ENCODE peak calls at places on chromosomes 2 and 18, in eight cellular contexts. One of them, this sample, is unnamed.

GRCh38 chr2:25160376-25160775 is 8.0 kb downstream of the POMC start:
- DNase-seq in stimulated activated CD4-positive, alpha-beta T cell treated with anti-CD3 and anti-CD28 coated beads, Interleukin-4, amount 100 ng/mL, for 24 hours: no peak
- DNase-seq in pancreas: peak; percentile 35
- DNase-seq in naive thymus-derived CD8-positive, alpha-beta T cell: no peak
- DNase-seq in hypothalamus: no peak
- DNase-seq in COR-L47: no peak
- DNase-seq in activated effector memory CD4-positive, alpha-beta T cell treated with Interleukin-2 at 50 U/mL for 16 hours: no peak
- DNase-seq in activated CD8-positive, alpha-beta T cell treated with anti-CD3 and anti-CD28 coated beads for 36 hours: no peak
- DNase-seq in this sample: no peak

GRCh38 chr2:229679393-229680125 is 34.8 kb downstream of the DNER start:
- DNase-seq in stimulated activated CD4-positive, alpha-beta T cell treated with anti-CD3 and anti-CD28 coated beads, Interleukin-4, amount 100 ng/mL, for 24 hours: no peak
- DNase-seq in pancreas: no peak
- DNase-seq in naive thymus-derived CD8-positive, alpha-beta T cell: no peak
- DNase-seq in hypothalamus: no peak
- DNase-seq in COR-L47: no peak
- DNase-seq in activated effector memory CD4-positive, alpha-beta T cell treated with Interleukin-2 at 50 U/mL for 16 hours: no peak
- DNase-seq in activated CD8-positive, alpha-beta T cell treated with anti-CD3 and anti-CD28 coated beads for 36 hours: no peak
- DNase-seq in this sample: no peak

GRCh38 chr2:5981241-5982055 is 289.3 kb downstream of the SOX11 start:
- DNase-seq in stimulated activated CD4-positive, alpha-beta T cell treated with anti-CD3 and anti-CD28 coated beads, Interleukin-4, amount 100 ng/mL, for 24 hours: no peak
- DNase-seq in pancreas: no peak
- DNase-seq in naive thymus-derived CD8-positive, alpha-beta T cell: no peak
- DNase-seq in hypothalamus: no peak
- DNase-seq in COR-L47: peak; percentile 58
- DNase-seq in activated effector memory CD4-positive, alpha-beta T cell treated with Interleukin-2 at 50 U/mL for 16 hours: no peak
- DNase-seq in activated CD8-positive, alpha-beta T cell treated with anti-CD3 and anti-CD28 coated beads for 36 hours: no peak
- DNase-seq in this sample: no peak

GRCh38 chr2:233051241-233052149 is 8.6 kb upstream of the INPP5D start:
- DNase-seq in stimulated activated CD4-positive, alpha-beta T cell treated with anti-CD3 and anti-CD28 coated beads, Interleukin-4, amount 100 ng/mL, for 24 hours: no peak
- DNase-seq in pancreas: peak; percentile 35
- DNase-seq in naive thymus-derived CD8-positive, alpha-beta T cell: no peak
- DNase-seq in hypothalamus: no peak
- DNase-seq in COR-L47: no peak
- DNase-seq in activated effector memory CD4-positive, alpha-beta T cell treated with Interleukin-2 at 50 U/mL for 16 hours: no peak
- DNase-seq in activated CD8-positive, alpha-beta T cell treated with anti-CD3 and anti-CD28 coated beads for 36 hours: no peak
- DNase-seq in this sample: no peak

GRCh38 chr2:219199470-219200211 is 6.9 kb upstream of the ZFAND2B start:
- DNase-seq in stimulated activated CD4-positive, alpha-beta T cell treated with anti-CD3 and anti-CD28 coated beads, Interleukin-4, amount 100 ng/mL, for 24 hours: no peak
- DNase-seq in pancreas: no peak
- DNase-seq in naive thymus-derived CD8-positive, alpha-beta T cell: no peak
- DNase-seq in hypothalamus: no peak
- DNase-seq in COR-L47: no peak
- DNase-seq in activated effector memory CD4-positive, alpha-beta T cell treated with Interleukin-2 at 50 U/mL for 16 hours: no peak
- DNase-seq in activated CD8-positive, alpha-beta T cell treated with anti-CD3 and anti-CD28 coated beads for 36 hours: no peak
- DNase-seq in this sample: no peak

GRCh38 chr2:121398853-121399252 is 113.9 kb upstream of the TFCP2L1 start:
- DNase-seq in stimulated activated CD4-positive, alpha-beta T cell treated with anti-CD3 and anti-CD28 coated beads, Interleukin-4, amount 100 ng/mL, for 24 hours: no peak
- DNase-seq in pancreas: no peak
- DNase-seq in naive thymus-derived CD8-positive, alpha-beta T cell: no peak
- DNase-seq in hypothalamus: no peak
- DNase-seq in COR-L47: no peak
- DNase-seq in activated effector memory CD4-positive, alpha-beta T cell treated with Interleukin-2 at 50 U/mL for 16 hours: no peak
- DNase-seq in activated CD8-positive, alpha-beta T cell treated with anti-CD3 and anti-CD28 coated beads for 36 hours: no peak
- DNase-seq in this sample: no peak

GRCh38 chr2:231673348-231673770 is 35.0 kb upstream of the PTMA start:
- DNase-seq in stimulated activated CD4-positive, alpha-beta T cell treated with anti-CD3 and anti-CD28 coated beads, Interleukin-4, amount 100 ng/mL, for 24 hours: no peak
- DNase-seq in pancreas: no peak
- DNase-seq in naive thymus-derived CD8-positive, alpha-beta T cell: no peak
- DNase-seq in hypothalamus: no peak
- DNase-seq in COR-L47: peak; percentile 57
- DNase-seq in activated effector memory CD4-positive, alpha-beta T cell treated with Interleukin-2 at 50 U/mL for 16 hours: no peak
- DNase-seq in activated CD8-positive, alpha-beta T cell treated with anti-CD3 and anti-CD28 coated beads for 36 hours: no peak
- DNase-seq in this sample: peak; percentile 64

GRCh38 chr2:238439912-238440311 is 13.2 kb downstream of the ASB1 start:
- DNase-seq in stimulated activated CD4-positive, alpha-beta T cell treated with anti-CD3 and anti-CD28 coated beads, Interleukin-4, amount 100 ng/mL, for 24 hours: no peak
- DNase-seq in pancreas: no peak
- DNase-seq in naive thymus-derived CD8-positive, alpha-beta T cell: no peak
- DNase-seq in hypothalamus: no peak
- DNase-seq in COR-L47: no peak
- DNase-seq in activated effector memory CD4-positive, alpha-beta T cell treated with Interleukin-2 at 50 U/mL for 16 hours: no peak
- DNase-seq in activated CD8-positive, alpha-beta T cell treated with anti-CD3 and anti-CD28 coated beads for 36 hours: no peak
- DNase-seq in this sample: no peak

GRCh38 chr2:66436546-66436945 is 1.6 kb downstream of the MEIS1 start:
- DNase-seq in stimulated activated CD4-positive, alpha-beta T cell treated with anti-CD3 and anti-CD28 coated beads, Interleukin-4, amount 100 ng/mL, for 24 hours: no peak
- DNase-seq in pancreas: no peak
- DNase-seq in naive thymus-derived CD8-positive, alpha-beta T cell: no peak
- DNase-seq in hypothalamus: no peak
- DNase-seq in COR-L47: no peak
- DNase-seq in activated effector memory CD4-positive, alpha-beta T cell treated with Interleukin-2 at 50 U/mL for 16 hours: no peak
- DNase-seq in activated CD8-positive, alpha-beta T cell treated with anti-CD3 and anti-CD28 coated beads for 36 hours: no peak
- DNase-seq in this sample: no peak

GRCh38 chr18:46915800-46916550 is 1.3 kb downstream of the PIAS2 start:
- DNase-seq in stimulated activated CD4-positive, alpha-beta T cell treated with anti-CD3 and anti-CD28 coated beads, Interleukin-4, amount 100 ng/mL, for 24 hours: no peak
- DNase-seq in pancreas: no peak
- DNase-seq in naive thymus-derived CD8-positive, alpha-beta T cell: no peak
- DNase-seq in hypothalamus: no peak
- DNase-seq in COR-L47: peak; percentile 41
- DNase-seq in activated effector memory CD4-positive, alpha-beta T cell treated with Interleukin-2 at 50 U/mL for 16 hours: no peak
- DNase-seq in activated CD8-positive, alpha-beta T cell treated with anti-CD3 and anti-CD28 coated beads for 36 hours: no peak
- DNase-seq in this sample: no peak

GRCh38 chr2:75424936-75425619 is 135.7 kb downstream of the EVA1A start:
- DNase-seq in stimulated activated CD4-positive, alpha-beta T cell treated with anti-CD3 and anti-CD28 coated beads, Interleukin-4, amount 100 ng/mL, for 24 hours: no peak
- DNase-seq in pancreas: no peak
- DNase-seq in naive thymus-derived CD8-positive, alpha-beta T cell: peak; percentile 19
- DNase-seq in hypothalamus: no peak
- DNase-seq in COR-L47: no peak
- DNase-seq in activated effector memory CD4-positive, alpha-beta T cell treated with Interleukin-2 at 50 U/mL for 16 hours: no peak
- DNase-seq in activated CD8-positive, alpha-beta T cell treated with anti-CD3 and anti-CD28 coated beads for 36 hours: peak; percentile 10
- DNase-seq in this sample: no peak

GRCh38 chr2:184449760-184450159 is 148.6 kb upstream of the ZNF804A start:
- DNase-seq in stimulated activated CD4-positive, alpha-beta T cell treated with anti-CD3 and anti-CD28 coated beads, Interleukin-4, amount 100 ng/mL, for 24 hours: no peak
- DNase-seq in pancreas: no peak
- DNase-seq in naive thymus-derived CD8-positive, alpha-beta T cell: no peak
- DNase-seq in hypothalamus: no peak
- DNase-seq in COR-L47: no peak
- DNase-seq in activated effector memory CD4-positive, alpha-beta T cell treated with Interleukin-2 at 50 U/mL for 16 hours: no peak
- DNase-seq in activated CD8-positive, alpha-beta T cell treated with anti-CD3 and anti-CD28 coated beads for 36 hours: no peak
- DNase-seq in this sample: no peak

GRCh38 chr2:238441262-238442114 is 14.8 kb downstream of the ASB1 start:
- DNase-seq in stimulated activated CD4-positive, alpha-beta T cell treated with anti-CD3 and anti-CD28 coated beads, Interleukin-4, amount 100 ng/mL, for 24 hours: no peak
- DNase-seq in pancreas: no peak
- DNase-seq in naive thymus-derived CD8-positive, alpha-beta T cell: no peak
- DNase-seq in hypothalamus: no peak
- DNase-seq in COR-L47: peak; percentile 4
- DNase-seq in activated effector memory CD4-positive, alpha-beta T cell treated with Interleukin-2 at 50 U/mL for 16 hours: no peak
- DNase-seq in activated CD8-positive, alpha-beta T cell treated with anti-CD3 and anti-CD28 coated beads for 36 hours: no peak
- DNase-seq in this sample: no peak

GRCh38 chr2:236949089-236949935 is 136.4 kb upstream of the COPS8 start:
- DNase-seq in stimulated activated CD4-positive, alpha-beta T cell treated with anti-CD3 and anti-CD28 coated beads, Interleukin-4, amount 100 ng/mL, for 24 hours: no peak
- DNase-seq in pancreas: no peak
- DNase-seq in naive thymus-derived CD8-positive, alpha-beta T cell: no peak
- DNase-seq in hypothalamus: no peak
- DNase-seq in COR-L47: no peak
- DNase-seq in activated effector memory CD4-positive, alpha-beta T cell treated with Interleukin-2 at 50 U/mL for 16 hours: no peak
- DNase-seq in activated CD8-positive, alpha-beta T cell treated with anti-CD3 and anti-CD28 coated beads for 36 hours: no peak
- DNase-seq in this sample: no peak

GRCh38 chr18:32974421-32975165 is 201.8 kb upstream of the KLHL14 start:
- DNase-seq in stimulated activated CD4-positive, alpha-beta T cell treated with anti-CD3 and anti-CD28 coated beads, Interleukin-4, amount 100 ng/mL, for 24 hours: no peak
- DNase-seq in pancreas: no peak
- DNase-seq in naive thymus-derived CD8-positive, alpha-beta T cell: no peak
- DNase-seq in hypothalamus: no peak
- DNase-seq in COR-L47: no peak
- DNase-seq in activated effector memory CD4-positive, alpha-beta T cell treated with Interleukin-2 at 50 U/mL for 16 hours: no peak
- DNase-seq in activated CD8-positive, alpha-beta T cell treated with anti-CD3 and anti-CD28 coated beads for 36 hours: no peak
- DNase-seq in this sample: no peak

GRCh38 chr2:160165095-160165494 is 35.0 kb downstream of the ITGB6 start:
- DNase-seq in stimulated activated CD4-positive, alpha-beta T cell treated with anti-CD3 and anti-CD28 coated beads, Interleukin-4, amount 100 ng/mL, for 24 hours: no peak
- DNase-seq in pancreas: no peak
- DNase-seq in naive thymus-derived CD8-positive, alpha-beta T cell: no peak
- DNase-seq in hypothalamus: no peak
- DNase-seq in COR-L47: no peak
- DNase-seq in activated effector memory CD4-positive, alpha-beta T cell treated with Interleukin-2 at 50 U/mL for 16 hours: no peak
- DNase-seq in activated CD8-positive, alpha-beta T cell treated with anti-CD3 and anti-CD28 coated beads for 36 hours: no peak
- DNase-seq in this sample: no peak

GRCh38 chr2:23803965-23804542 is 122.9 kb downstream of the ATAD2B start:
- DNase-seq in stimulated activated CD4-positive, alpha-beta T cell treated with anti-CD3 and anti-CD28 coated beads, Interleukin-4, amount 100 ng/mL, for 24 hours: no peak
- DNase-seq in pancreas: no peak
- DNase-seq in naive thymus-derived CD8-positive, alpha-beta T cell: no peak
- DNase-seq in hypothalamus: no peak
- DNase-seq in COR-L47: no peak
- DNase-seq in activated effector memory CD4-positive, alpha-beta T cell treated with Interleukin-2 at 50 U/mL for 16 hours: no peak
- DNase-seq in activated CD8-positive, alpha-beta T cell treated with anti-CD3 and anti-CD28 coated beads for 36 hours: peak; percentile 23
- DNase-seq in this sample: no peak

GRCh38 chr18:62407660-62408059 is 82.5 kb downstream of the TNFRSF11A start:
- DNase-seq in stimulated activated CD4-positive, alpha-beta T cell treated with anti-CD3 and anti-CD28 coated beads, Interleukin-4, amount 100 ng/mL, for 24 hours: no peak
- DNase-seq in pancreas: no peak
- DNase-seq in naive thymus-derived CD8-positive, alpha-beta T cell: no peak
- DNase-seq in hypothalamus: no peak
- DNase-seq in COR-L47: no peak
- DNase-seq in activated effector memory CD4-positive, alpha-beta T cell treated with Interleukin-2 at 50 U/mL for 16 hours: no peak
- DNase-seq in activated CD8-positive, alpha-beta T cell treated with anti-CD3 and anti-CD28 coated beads for 36 hours: peak; percentile 40
- DNase-seq in this sample: no peak

GRCh38 chr2:44551001-44551400 is 189.3 kb downstream of the CAMKMT start:
- DNase-seq in stimulated activated CD4-positive, alpha-beta T cell treated with anti-CD3 and anti-CD28 coated beads, Interleukin-4, amount 100 ng/mL, for 24 hours: no peak
- DNase-seq in pancreas: no peak
- DNase-seq in naive thymus-derived CD8-positive, alpha-beta T cell: no peak
- DNase-seq in hypothalamus: no peak
- DNase-seq in COR-L47: no peak
- DNase-seq in activated effector memory CD4-positive, alpha-beta T cell treated with Interleukin-2 at 50 U/mL for 16 hours: no peak
- DNase-seq in activated CD8-positive, alpha-beta T cell treated with anti-CD3 and anti-CD28 coated beads for 36 hours: no peak
- DNase-seq in this sample: no peak

GRCh38 chr18:59669872-59670657 is 27.2 kb downstream of the CCBE1 start:
- DNase-seq in stimulated activated CD4-positive, alpha-beta T cell treated with anti-CD3 and anti-CD28 coated beads, Interleukin-4, amount 100 ng/mL, for 24 hours: no peak
- DNase-seq in pancreas: no peak
- DNase-seq in naive thymus-derived CD8-positive, alpha-beta T cell: no peak
- DNase-seq in hypothalamus: no peak
- DNase-seq in COR-L47: no peak
- DNase-seq in activated effector memory CD4-positive, alpha-beta T cell treated with Interleukin-2 at 50 U/mL for 16 hours: no peak
- DNase-seq in activated CD8-positive, alpha-beta T cell treated with anti-CD3 and anti-CD28 coated beads for 36 hours: no peak
- DNase-seq in this sample: no peak

GRCh38 chr2:130755234-130756040 is at the start of gene AMER3:
- DNase-seq in stimulated activated CD4-positive, alpha-beta T cell treated with anti-CD3 and anti-CD28 coated beads, Interleukin-4, amount 100 ng/mL, for 24 hours: no peak
- DNase-seq in pancreas: peak; percentile 78
- DNase-seq in naive thymus-derived CD8-positive, alpha-beta T cell: no peak
- DNase-seq in hypothalamus: no peak
- DNase-seq in COR-L47: peak; percentile 21
- DNase-seq in activated effector memory CD4-positive, alpha-beta T cell treated with Interleukin-2 at 50 U/mL for 16 hours: no peak
- DNase-seq in activated CD8-positive, alpha-beta T cell treated with anti-CD3 and anti-CD28 coated beads for 36 hours: no peak
- DNase-seq in this sample: no peak

GRCh38 chr18:13433088-13433487 is 214.5 kb downstream of the LDLRAD4 start:
- DNase-seq in stimulated activated CD4-positive, alpha-beta T cell treated with anti-CD3 and anti-CD28 coated beads, Interleukin-4, amount 100 ng/mL, for 24 hours: no peak
- DNase-seq in pancreas: no peak
- DNase-seq in naive thymus-derived CD8-positive, alpha-beta T cell: no peak
- DNase-seq in hypothalamus: no peak
- DNase-seq in COR-L47: no peak
- DNase-seq in activated effector memory CD4-positive, alpha-beta T cell treated with Interleukin-2 at 50 U/mL for 16 hours: no peak
- DNase-seq in activated CD8-positive, alpha-beta T cell treated with anti-CD3 and anti-CD28 coated beads for 36 hours: no peak
- DNase-seq in this sample: no peak

GRCh38 chr2:33373986-33374385 is 102.5 kb upstream of the RASGRP3 start:
- DNase-seq in stimulated activated CD4-positive, alpha-beta T cell treated with anti-CD3 and anti-CD28 coated beads, Interleukin-4, amount 100 ng/mL, for 24 hours: no peak
- DNase-seq in pancreas: no peak
- DNase-seq in naive thymus-derived CD8-positive, alpha-beta T cell: no peak
- DNase-seq in hypothalamus: no peak
- DNase-seq in COR-L47: no peak
- DNase-seq in activated effector memory CD4-positive, alpha-beta T cell treated with Interleukin-2 at 50 U/mL for 16 hours: no peak
- DNase-seq in activated CD8-positive, alpha-beta T cell treated with anti-CD3 and anti-CD28 coated beads for 36 hours: no peak
- DNase-seq in this sample: no peak

GRCh38 chr2:104685591-104685990 is 168.3 kb upstream of the POU3F3 start:
- DNase-seq in stimulated activated CD4-positive, alpha-beta T cell treated with anti-CD3 and anti-CD28 coated beads, Interleukin-4, amount 100 ng/mL, for 24 hours: no peak
- DNase-seq in pancreas: no peak
- DNase-seq in naive thymus-derived CD8-positive, alpha-beta T cell: no peak
- DNase-seq in hypothalamus: no peak
- DNase-seq in COR-L47: no peak
- DNase-seq in activated effector memory CD4-positive, alpha-beta T cell treated with Interleukin-2 at 50 U/mL for 16 hours: no peak
- DNase-seq in activated CD8-positive, alpha-beta T cell treated with anti-CD3 and anti-CD28 coated beads for 36 hours: no peak
- DNase-seq in this sample: no peak

GRCh38 chr2:191894681-191895147 is 47.8 kb upstream of the CAVIN2 start:
- DNase-seq in stimulated activated CD4-positive, alpha-beta T cell treated with anti-CD3 and anti-CD28 coated beads, Interleukin-4, amount 100 ng/mL, for 24 hours: no peak
- DNase-seq in pancreas: no peak
- DNase-seq in naive thymus-derived CD8-positive, alpha-beta T cell: no peak
- DNase-seq in hypothalamus: no peak
- DNase-seq in COR-L47: no peak
- DNase-seq in activated effector memory CD4-positive, alpha-beta T cell treated with Interleukin-2 at 50 U/mL for 16 hours: no peak
- DNase-seq in activated CD8-positive, alpha-beta T cell treated with anti-CD3 and anti-CD28 coated beads for 36 hours: no peak
- DNase-seq in this sample: no peak

GRCh38 chr2:85705680-85706039 is 11.5 kb downstream of the GNLY start:
- DNase-seq in stimulated activated CD4-positive, alpha-beta T cell treated with anti-CD3 and anti-CD28 coated beads, Interleukin-4, amount 100 ng/mL, for 24 hours: no peak
- DNase-seq in pancreas: no peak
- DNase-seq in naive thymus-derived CD8-positive, alpha-beta T cell: no peak
- DNase-seq in hypothalamus: no peak
- DNase-seq in COR-L47: no peak
- DNase-seq in activated effector memory CD4-positive, alpha-beta T cell treated with Interleukin-2 at 50 U/mL for 16 hours: no peak
- DNase-seq in activated CD8-positive, alpha-beta T cell treated with anti-CD3 and anti-CD28 coated beads for 36 hours: no peak
- DNase-seq in this sample: peak; percentile 42

GRCh38 chr2:85769236-85769986 is 15.6 kb downstream of the ATOH8 start:
- DNase-seq in stimulated activated CD4-positive, alpha-beta T cell treated with anti-CD3 and anti-CD28 coated beads, Interleukin-4, amount 100 ng/mL, for 24 hours: no peak
- DNase-seq in pancreas: no peak
- DNase-seq in naive thymus-derived CD8-positive, alpha-beta T cell: no peak
- DNase-seq in hypothalamus: no peak
- DNase-seq in COR-L47: peak; percentile 79
- DNase-seq in activated effector memory CD4-positive, alpha-beta T cell treated with Interleukin-2 at 50 U/mL for 16 hours: no peak
- DNase-seq in activated CD8-positive, alpha-beta T cell treated with anti-CD3 and anti-CD28 coated beads for 36 hours: peak; percentile 20
- DNase-seq in this sample: no peak

GRCh38 chr2:65227471-65228248 is at the start of gene ACTR2:
- DNase-seq in stimulated activated CD4-positive, alpha-beta T cell treated with anti-CD3 and anti-CD28 coated beads, Interleukin-4, amount 100 ng/mL, for 24 hours: peak; percentile 95
- DNase-seq in pancreas: peak; percentile 94
- DNase-seq in naive thymus-derived CD8-positive, alpha-beta T cell: peak; percentile 94
- DNase-seq in hypothalamus: peak; percentile 92
- DNase-seq in COR-L47: peak; percentile 92
- DNase-seq in activated effector memory CD4-positive, alpha-beta T cell treated with Interleukin-2 at 50 U/mL for 16 hours: peak; percentile 93
- DNase-seq in activated CD8-positive, alpha-beta T cell treated with anti-CD3 and anti-CD28 coated beads for 36 hours: peak; percentile 97
- DNase-seq in this sample: peak; percentile 98

GRCh38 chr2:142190805-142191204 is 60.0 kb upstream of the LRP1B start:
- DNase-seq in stimulated activated CD4-positive, alpha-beta T cell treated with anti-CD3 and anti-CD28 coated beads, Interleukin-4, amount 100 ng/mL, for 24 hours: no peak
- DNase-seq in pancreas: no peak
- DNase-seq in naive thymus-derived CD8-positive, alpha-beta T cell: no peak
- DNase-seq in hypothalamus: no peak
- DNase-seq in COR-L47: no peak
- DNase-seq in activated effector memory CD4-positive, alpha-beta T cell treated with Interleukin-2 at 50 U/mL for 16 hours: no peak
- DNase-seq in activated CD8-positive, alpha-beta T cell treated with anti-CD3 and anti-CD28 coated beads for 36 hours: no peak
- DNase-seq in this sample: no peak

GRCh38 chr2:69381337-69381737 is 5.7 kb downstream of the GFPT1 start:
- DNase-seq in stimulated activated CD4-positive, alpha-beta T cell treated with anti-CD3 and anti-CD28 coated beads, Interleukin-4, amount 100 ng/mL, for 24 hours: peak; percentile 22
- DNase-seq in pancreas: no peak
- DNase-seq in naive thymus-derived CD8-positive, alpha-beta T cell: no peak
- DNase-seq in hypothalamus: no peak
- DNase-seq in COR-L47: no peak
- DNase-seq in activated effector memory CD4-positive, alpha-beta T cell treated with Interleukin-2 at 50 U/mL for 16 hours: no peak
- DNase-seq in activated CD8-positive, alpha-beta T cell treated with anti-CD3 and anti-CD28 coated beads for 36 hours: peak; percentile 26
- DNase-seq in this sample: no peak

GRCh38 chr2:150485114-150485870 is 2.2 kb downstream of the RND3 start:
- DNase-seq in stimulated activated CD4-positive, alpha-beta T cell treated with anti-CD3 and anti-CD28 coated beads, Interleukin-4, amount 100 ng/mL, for 24 hours: no peak
- DNase-seq in pancreas: peak; percentile 89
- DNase-seq in naive thymus-derived CD8-positive, alpha-beta T cell: no peak
- DNase-seq in hypothalamus: no peak
- DNase-seq in COR-L47: peak; percentile 84
- DNase-seq in activated effector memory CD4-positive, alpha-beta T cell treated with Interleukin-2 at 50 U/mL for 16 hours: no peak
- DNase-seq in activated CD8-positive, alpha-beta T cell treated with anti-CD3 and anti-CD28 coated beads for 36 hours: peak; percentile 2
- DNase-seq in this sample: peak; percentile 64